ENCODE peak calls at places on chromosomes 12 and 14, in seven cellular contexts. E is Caco-2; C is gastrocnemius medialis; Q is CD4-positive, alpha-beta T cell; B is K562; L is AG04450; H is mucosa of descending colon. U is an unnamed sample.
A peak's percentile ranks its signal among the peaks of the same experiment; 100 is the strongest.

GRCh38 chr14:63203618-63204406 is 431 bp upstream of the RHOJ start:
- DNase-seq in H (peak; percentile 34), C (peak; percentile 62), E (peak; percentile 29), L (peak; percentile 98), B (no peak), Q (no peak), U (no peak)

GRCh38 chr12:77724367-77724957 is 106.2 kb upstream of the NAV3 start:
- DNase-seq in L (peak; percentile 10), B (no peak), C (no peak), E (peak; percentile 10), H (no peak), Q (no peak), U (no peak)

GRCh38 chr12:9951026-9951652 is 19.0 kb upstream of the CLEC2A start:
- DNase-seq in Q (peak; percentile 27), E (no peak), B (no peak), H (no peak), L (no peak), C (no peak), U (no peak)

GRCh38 chr12:123502163-123502562 is 31.4 kb downstream of the RILPL1 start:
- DNase-seq in Q (no peak), H (no peak), C (no peak), E (no peak), B (no peak), L (no peak), U (no peak)

GRCh38 chr12:121537814-121538698 is 42.8 kb downstream of the KDM2B start:
- DNase-seq in C (no peak), E (peak; percentile 33), B (no peak), L (no peak), Q (no peak), H (peak; percentile 56), U (no peak)

GRCh38 chr12:6167327-6168280 is 32.6 kb upstream of the CD9 start:
- DNase-seq in B (peak; percentile 64), L (peak; percentile 78), C (peak; percentile 47), Q (no peak), E (no peak), H (peak; percentile 48), U (no peak)

GRCh38 chr14:95818581-95818980 is 58.1 kb upstream of the TUNAR start:
- DNase-seq in Q (no peak), L (no peak), B (no peak), H (no peak), E (no peak), C (no peak), U (no peak)

GRCh38 chr12:77406131-77406905 is 340.9 kb upstream of the E2F7 start:
- DNase-seq in C (no peak), H (no peak), B (no peak), E (no peak), Q (no peak), L (no peak), U (no peak)

GRCh38 chr12:85350356-85350755 is 70.3 kb downstream of the ALX1 start:
- DNase-seq in L (no peak), C (no peak), B (no peak), Q (no peak), H (no peak), E (no peak), U (no peak)

GRCh38 chr12:49553512-49554088 is 14.3 kb downstream of the MCRS1 start:
- DNase-seq in C (no peak), H (no peak), E (peak; percentile 65), B (peak; percentile 50), L (no peak), Q (no peak), U (no peak)

GRCh38 chr12:49345048-49345839 is 1.4 kb upstream of the DNAJC22 start:
- DNase-seq in L (no peak), E (peak; percentile 53), Q (no peak), B (no peak), C (no peak), H (no peak), U (no peak)

GRCh38 chr14:58280954-58281787 is 17.2 kb upstream of the ARID4A start:
- DNase-seq in Q (no peak), L (peak; percentile 65), C (no peak), H (no peak), E (no peak), B (peak; percentile 25), U (no peak)

GRCh38 chr12:115639667-115640012 is 637.9 kb downstream of the MED13L start:
- DNase-seq in E (no peak), H (no peak), C (no peak), B (no peak), Q (no peak), L (no peak), U (no peak)

GRCh38 chr12:97575792-97576191 is 113.2 kb downstream of the RMST start:
- DNase-seq in Q (no peak), C (no peak), B (no peak), L (no peak), E (no peak), H (no peak), U (no peak)

GRCh38 chr12:70403827-70404226 is 37.7 kb downstream of the KCNMB4 start:
- DNase-seq in L (no peak), E (no peak), Q (no peak), B (no peak), C (no peak), H (no peak), U (no peak)

GRCh38 chr12:108305520-108305919 is 33.6 kb downstream of the CMKLR1 start:
- DNase-seq in L (peak; percentile 23), B (peak; percentile 15), Q (no peak), H (peak; percentile 64), C (peak; percentile 67), E (no peak), U (peak; percentile 67)

GRCh38 chr12:19064713-19065112 is 64.8 kb upstream of the PLEKHA5 start:
- DNase-seq in B (no peak), H (no peak), Q (no peak), C (no peak), L (no peak), E (no peak), U (no peak)

GRCh38 chr12:131357920-131358319 is 353.0 kb upstream of the SFSWAP start:
- DNase-seq in B (no peak), H (no peak), E (no peak), C (no peak), Q (no peak), L (no peak), U (no peak)

GRCh38 chr12:9340422-9341259 is 132.4 kb upstream of the PZP start:
- DNase-seq in H (no peak), B (no peak), L (peak; percentile 73), C (no peak), E (no peak), Q (no peak), U (no peak)

GRCh38 chr12:83843531-83843930 is 1069.1 kb downstream of the SLC6A15 start:
- DNase-seq in C (no peak), L (no peak), B (no peak), H (no peak), Q (no peak), E (no peak), U (no peak)

GRCh38 chr14:31000629-31001338 is 24.7 kb upstream of the AP4S1 start:
- DNase-seq in L (no peak), H (no peak), B (no peak), C (no peak), E (no peak), Q (no peak), U (no peak)

GRCh38 chr14:23376477-23377200 is at the start of gene CMTM5:
- DNase-seq in B (no peak), C (no peak), Q (no peak), E (no peak), H (no peak), L (no peak), U (no peak)

GRCh38 chr12:114735680-114736374 is 51.9 kb upstream of the TBX3 start:
- DNase-seq in L (no peak), Q (no peak), B (no peak), E (no peak), H (peak; percentile 32), C (no peak), U (no peak)

GRCh38 chr12:99121476-99121965 is 476.4 kb downstream of the APAF1 start:
- DNase-seq in H (no peak), E (no peak), L (no peak), C (no peak), B (no peak), Q (no peak), U (no peak)

DNA sequence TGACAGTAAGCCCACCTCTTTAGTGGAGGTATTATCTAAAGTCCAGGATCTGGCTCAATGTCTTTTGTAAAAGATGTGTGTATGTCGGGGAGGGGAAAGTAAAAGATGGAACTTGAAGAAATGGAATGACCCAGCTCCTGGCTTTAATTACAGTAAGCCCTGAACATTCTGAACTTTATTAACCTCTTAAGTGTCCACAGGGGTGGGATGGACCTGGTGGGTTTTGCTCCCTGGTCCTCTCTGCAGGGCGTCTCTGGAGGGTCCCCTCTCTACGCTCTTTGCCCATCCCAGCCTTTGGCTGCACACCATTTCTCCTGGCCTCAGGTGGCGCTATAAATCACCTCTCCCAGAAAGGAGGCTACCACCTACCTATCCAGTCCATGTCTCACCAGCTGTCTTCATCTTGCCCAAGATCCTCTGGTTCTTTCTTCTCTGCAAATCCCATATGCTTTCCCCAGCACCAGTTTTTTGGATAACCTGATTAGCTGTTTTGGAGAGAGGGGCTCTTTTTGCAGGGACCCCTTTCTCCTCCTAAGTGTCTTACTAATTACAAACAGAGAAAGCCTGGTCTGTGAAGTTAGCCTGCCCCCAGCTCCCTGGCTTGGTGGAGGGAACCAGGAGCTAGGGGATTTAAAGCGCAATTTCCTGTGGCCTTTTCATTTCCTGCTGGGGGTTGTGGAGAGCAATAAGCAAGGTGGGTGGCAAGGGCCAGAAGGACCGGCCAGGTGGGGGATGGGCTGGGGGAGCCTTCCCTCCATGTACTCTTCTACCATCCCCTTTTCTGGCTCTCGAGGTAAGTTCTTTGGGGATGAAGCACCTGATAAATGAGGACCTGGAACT is 3.9 kb upstream of the CISTR start:
- DNase-seq in E (no peak), H (no peak), B (peak; percentile 34), L (no peak), C (no peak), Q (no peak), U (no peak)
- TF ChIP-seq CTCF in E (no peak), H (no peak), B (peak; percentile 13), L (no peak), C (no peak), Q (no peak), U (no peak)

DNA sequence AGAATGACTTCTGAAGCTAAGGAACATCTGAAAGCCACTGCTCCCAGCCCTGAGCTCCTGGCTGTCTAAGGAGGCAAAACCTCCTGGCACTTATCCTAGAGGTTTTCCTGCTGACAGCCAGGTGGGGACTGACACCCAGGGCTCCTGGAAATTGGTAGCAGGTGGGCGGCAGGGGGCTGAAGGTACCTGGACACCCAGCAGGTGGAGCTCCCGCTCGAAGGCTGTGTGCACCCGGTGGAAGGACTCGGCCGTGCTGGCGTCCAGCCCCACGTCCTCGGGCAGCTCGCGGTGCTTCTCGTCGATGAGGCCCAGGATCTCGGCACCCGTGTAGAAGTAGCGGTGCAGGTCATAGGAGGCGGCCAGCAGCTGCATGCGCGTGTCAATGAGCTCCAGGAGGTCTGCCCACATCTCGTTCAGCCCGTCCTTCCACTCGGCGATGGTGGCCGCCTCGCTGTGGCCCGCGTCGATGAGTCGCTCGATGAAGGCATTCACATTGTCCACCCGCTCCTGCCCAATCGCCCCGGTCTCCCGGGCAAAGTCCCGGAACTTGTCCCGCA is 68.2 kb downstream of the PLEKHG3 start:
- DNase-seq in Q (no peak), L (no peak), C (no peak), E (no peak), H (no peak), B (no peak), U (no peak)
- TF ChIP-seq CTCF in Q (no peak), L (no peak), C (no peak), E (peak; percentile 19), H (no peak), B (no peak), U (no peak)

GRCh38 chr12:94754653-94755052 is 104.3 kb upstream of the TMCC3 start:
- DNase-seq in H (no peak), L (no peak), Q (no peak), B (no peak), C (no peak), E (no peak), U (no peak)
- TF ChIP-seq CTCF in H (no peak), L (peak; percentile 35), Q (no peak), B (no peak), C (no peak), E (no peak), U (no peak)

GRCh38 chr14:49971156-49972141 is 78.6 kb downstream of the ARF6 start:
- DNase-seq in E (no peak), B (no peak), L (no peak), Q (peak; percentile 55), H (no peak), C (no peak), U (no peak)
- TF ChIP-seq CTCF in E (no peak), B (no peak), L (no peak), Q (no peak), H (no peak), C (no peak), U (no peak)